ENCODE peak calls at places on chromosomes 1 and 21, in five cellular contexts. One of them, this sample, is unnamed. For H3K4me1, the result is how much of the 10 kb centered on the place peaks cover.

GRCh38 chr1:89844236-89844807 is 23.5 kb downstream of the LRRC8D start:
- DNase-seq in stomach: no peak
- DNase-seq in left ventricle myocardium inferior: no peak
- DNase-seq in PC-9: no peak
- DNase-seq in aorta: no peak
- DNase-seq in this sample: no peak

GRCh38 chr1:45148209-45148608 is 58.2 kb downstream of the ZSWIM5 start:
- DNase-seq in aorta: no peak
- DNase-seq in stomach: no peak
- DNase-seq in left ventricle myocardium inferior: no peak
- DNase-seq in PC-9: no peak
- DNase-seq in this sample: no peak

GRCh38 chr1:21277178-21277577 is 13.1 kb downstream of the ECE1 start:
- DNase-seq in stomach: no peak
- DNase-seq in left ventricle myocardium inferior: peak
- DNase-seq in PC-9: no peak
- DNase-seq in aorta: no peak
- DNase-seq in this sample: peak

GRCh38 chr1:41245659-41246058 is 3.6 kb upstream of the SCMH1 start:
- DNase-seq in stomach: no peak
- DNase-seq in aorta: no peak
- DNase-seq in PC-9: no peak
- DNase-seq in left ventricle myocardium inferior: no peak
- DNase-seq in this sample: no peak

GRCh38 chr1:40838045-40838979 is 23.9 kb downstream of the CITED4 start:
- DNase-seq in left ventricle myocardium inferior: no peak
- DNase-seq in PC-9: no peak
- DNase-seq in stomach: no peak
- DNase-seq in aorta: no peak
- DNase-seq in this sample: no peak

GRCh38 chr1:151909167-151910149 is at the start of gene THEM4:
- DNase-seq in left ventricle myocardium inferior: peak
- DNase-seq in stomach: peak
- DNase-seq in aorta: peak
- DNase-seq in PC-9: peak
- DNase-seq in this sample: peak

GRCh38 chr1:206002160-206002559 is 1.0 kb downstream of the RAB7B start:
- DNase-seq in left ventricle myocardium inferior: no peak
- DNase-seq in PC-9: no peak
- DNase-seq in stomach: no peak
- DNase-seq in aorta: no peak
- DNase-seq in this sample: no peak

GRCh38 chr21:46247699-46248460 is 19.3 kb upstream of the LSS start:
- DNase-seq in PC-9: no peak
- DNase-seq in left ventricle myocardium inferior: no peak
- DNase-seq in stomach: no peak
- DNase-seq in aorta: peak
- DNase-seq in this sample: no peak

GRCh38 chr21:16358021-16358420 is 628.2 kb downstream of the USP25 start:
- DNase-seq in aorta: no peak
- DNase-seq in PC-9: no peak
- DNase-seq in stomach: no peak
- DNase-seq in left ventricle myocardium inferior: no peak
- DNase-seq in this sample: no peak

GRCh38 chr21:29166333-29166732 is 35.9 kb downstream of the MAP3K7CL start:
- DNase-seq in PC-9: no peak
- DNase-seq in stomach: no peak
- DNase-seq in aorta: no peak
- DNase-seq in left ventricle myocardium inferior: no peak
- DNase-seq in this sample: no peak

GRCh38 chr1:154485106-154485505 is 16.9 kb upstream of the TDRD10 start:
- DNase-seq in PC-9: no peak
- DNase-seq in left ventricle myocardium inferior: peak
- DNase-seq in aorta: no peak
- DNase-seq in stomach: peak
- DNase-seq in this sample: no peak

GRCh38 chr1:59747469-59748014 is 67.2 kb upstream of the HOOK1 start:
- DNase-seq in left ventricle myocardium inferior: no peak
- DNase-seq in PC-9: no peak
- DNase-seq in aorta: no peak
- DNase-seq in stomach: no peak
- DNase-seq in this sample: no peak

GRCh38 chr1:53104289-53104913 is 38.0 kb downstream of the SLC1A7 start:
- DNase-seq in left ventricle myocardium inferior: no peak
- DNase-seq in aorta: no peak
- DNase-seq in stomach: no peak
- DNase-seq in PC-9: no peak
- DNase-seq in this sample: no peak

GRCh38 chr1:185581961-185582725 is 152.0 kb upstream of the HMCN1 start:
- DNase-seq in left ventricle myocardium inferior: no peak
- DNase-seq in aorta: no peak
- DNase-seq in stomach: no peak
- DNase-seq in PC-9: no peak
- DNase-seq in this sample: no peak

GRCh38 chr1:205318231-205318991 is 3.1 kb downstream of the NUAK2 start:
- DNase-seq in PC-9: no peak
- DNase-seq in stomach: no peak
- DNase-seq in left ventricle myocardium inferior: no peak
- DNase-seq in aorta: no peak
- DNase-seq in this sample: peak

GRCh38 chr1:76177644-76178043 is 103.1 kb downstream of the ST6GALNAC3 start:
- DNase-seq in PC-9: no peak
- DNase-seq in aorta: no peak
- DNase-seq in left ventricle myocardium inferior: no peak
- DNase-seq in stomach: no peak
- DNase-seq in this sample: no peak

GRCh38 chr1:212118167-212118871 is 82.8 kb downstream of the DTL start:
- DNase-seq in left ventricle myocardium inferior: no peak
- DNase-seq in aorta: no peak
- DNase-seq in stomach: peak
- DNase-seq in PC-9: no peak
- DNase-seq in this sample: no peak

GRCh38 chr1:31792541-31792940 is 23.3 kb downstream of the SPOCD1 start:
- DNase-seq in stomach: peak
- DNase-seq in aorta: no peak
- DNase-seq in PC-9: no peak
- DNase-seq in left ventricle myocardium inferior: no peak
- DNase-seq in this sample: no peak

GRCh38 chr21:39676054-39676771 is 63.5 kb downstream of the B3GALT5 start:
- DNase-seq in aorta: no peak
- DNase-seq in stomach: no peak
- DNase-seq in PC-9: no peak
- DNase-seq in left ventricle myocardium inferior: peak
- DNase-seq in this sample: no peak

GRCh38 chr1:171438441-171438840 is 46.9 kb upstream of the PRRC2C start:
- DNase-seq in left ventricle myocardium inferior: peak
- DNase-seq in PC-9: peak
- DNase-seq in stomach: peak
- DNase-seq in aorta: peak
- DNase-seq in this sample: no peak

GRCh38 chr1:245085508-245086095 is 69.2 kb upstream of the KIF26B start:
- DNase-seq in stomach: no peak
- DNase-seq in aorta: no peak
- DNase-seq in left ventricle myocardium inferior: no peak
- DNase-seq in PC-9: no peak
- DNase-seq in this sample: no peak

GRCh38 chr1:168637350-168637991 is 61.1 kb downstream of the XCL1 start:
- DNase-seq in aorta: no peak
- DNase-seq in stomach: no peak
- DNase-seq in left ventricle myocardium inferior: no peak
- DNase-seq in PC-9: no peak
- DNase-seq in this sample: no peak

GRCh38 chr1:200414657-200415056 is 4.8 kb upstream of the ZNF281 start:
- DNase-seq in left ventricle myocardium inferior: no peak
- DNase-seq in aorta: no peak
- DNase-seq in PC-9: no peak
- DNase-seq in stomach: no peak
- DNase-seq in this sample: no peak

GRCh38 chr1:241702436-241702835 is 50.4 kb downstream of the WDR64 start:
- DNase-seq in left ventricle myocardium inferior: no peak
- DNase-seq in stomach: no peak
- DNase-seq in PC-9: peak
- DNase-seq in aorta: no peak
- DNase-seq in this sample: no peak

GRCh38 chr1:21436488-21437340 is 3.2 kb upstream of the NBPF3 start:
- DNase-seq in left ventricle myocardium inferior: no peak
- DNase-seq in PC-9: peak
- DNase-seq in aorta: no peak
- DNase-seq in stomach: peak
- DNase-seq in this sample: peak

GRCh38 chr1:1984560-1985070 is 19.0 kb downstream of the CFAP74 start:
- DNase-seq in left ventricle myocardium inferior: no peak
- DNase-seq in stomach: no peak
- DNase-seq in PC-9: no peak
- DNase-seq in aorta: no peak
- DNase-seq in this sample: no peak

GRCh38 chr21:39705849-39706248 is 39.1 kb upstream of the IGSF5 start:
- DNase-seq in stomach: no peak
- DNase-seq in PC-9: no peak
- DNase-seq in left ventricle myocardium inferior: no peak
- DNase-seq in aorta: no peak
- DNase-seq in this sample: no peak

GRCh38 chr1:45018599-45019230 is 6.7 kb downstream of the UROD start:
- DNase-seq in stomach: peak
- DNase-seq in left ventricle myocardium inferior: no peak
- DNase-seq in PC-9: peak
- DNase-seq in aorta: no peak
- DNase-seq in this sample: peak

GRCh38 chr1:19462781-19463180 is 22.6 kb downstream of the CAPZB start:
- DNase-seq in stomach: no peak
- DNase-seq in aorta: no peak
- DNase-seq in left ventricle myocardium inferior: no peak
- DNase-seq in PC-9: no peak
- DNase-seq in this sample: no peak

GRCh38 chr1:14626869-14627607 is 28.6 kb downstream of the KAZN start:
- DNase-seq in PC-9: no peak
- DNase-seq in stomach: no peak
- DNase-seq in left ventricle myocardium inferior: peak
- DNase-seq in aorta: no peak
- DNase-seq in this sample: no peak

GRCh38 chr1:6860401-6860800 is 75.1 kb downstream of the CAMTA1 start:
- DNase-seq in aorta: no peak
- DNase-seq in PC-9: peak
- DNase-seq in stomach: no peak
- DNase-seq in left ventricle myocardium inferior: no peak
- DNase-seq in this sample: no peak

GRCh38 chr1:168879906-168880734 is 151.1 kb upstream of the DPT start:
- DNase-seq in PC-9: peak
- DNase-seq in aorta: no peak
- DNase-seq in stomach: no peak
- DNase-seq in left ventricle myocardium inferior: peak
- DNase-seq in this sample: no peak

GRCh38 chr1:29124366-29125236 is 898 bp upstream of the TMEM200B start:
- DNase-seq in stomach: peak
- DNase-seq in left ventricle myocardium inferior: peak
- DNase-seq in aorta: peak
- DNase-seq in PC-9: peak
- DNase-seq in this sample: peak
- H3K4me1 ChIP-seq in stomach: under half
- H3K4me1 ChIP-seq in left ventricle myocardium inferior: under half
- H3K4me1 ChIP-seq in aorta: under half
- H3K4me1 ChIP-seq in PC-9: under half
- H3K4me1 ChIP-seq in this sample: under half

GRCh38 chr1:213596729-213597128 is 391.0 kb upstream of the PROX1 start:
- DNase-seq in aorta: no peak
- DNase-seq in stomach: no peak
- DNase-seq in PC-9: no peak
- DNase-seq in left ventricle myocardium inferior: no peak
- DNase-seq in this sample: no peak
- H3K4me1 ChIP-seq in aorta: under half
- H3K4me1 ChIP-seq in stomach: under half
- H3K4me1 ChIP-seq in PC-9: under half
- H3K4me1 ChIP-seq in left ventricle myocardium inferior: under half
- H3K4me1 ChIP-seq in this sample: under half

GRCh38 chr1:8429549-8430105 is 111.7 kb downstream of the SLC45A1 start:
- DNase-seq in PC-9: no peak
- DNase-seq in left ventricle myocardium inferior: no peak
- DNase-seq in stomach: no peak
- DNase-seq in aorta: no peak
- DNase-seq in this sample: no peak
- H3K4me1 ChIP-seq in PC-9: under half
- H3K4me1 ChIP-seq in left ventricle myocardium inferior: half or more
- H3K4me1 ChIP-seq in stomach: under half
- H3K4me1 ChIP-seq in aorta: under half
- H3K4me1 ChIP-seq in this sample: under half

GRCh38 chr21:42527489-42528158 is 14.0 kb downstream of the SLC37A1 start:
- DNase-seq in PC-9: no peak
- DNase-seq in left ventricle myocardium inferior: no peak
- DNase-seq in aorta: no peak
- DNase-seq in stomach: no peak
- DNase-seq in this sample: no peak
- H3K4me1 ChIP-seq in PC-9: under half
- H3K4me1 ChIP-seq in left ventricle myocardium inferior: half or more
- H3K4me1 ChIP-seq in aorta: under half
- H3K4me1 ChIP-seq in stomach: half or more
- H3K4me1 ChIP-seq in this sample: under half

DNA sequence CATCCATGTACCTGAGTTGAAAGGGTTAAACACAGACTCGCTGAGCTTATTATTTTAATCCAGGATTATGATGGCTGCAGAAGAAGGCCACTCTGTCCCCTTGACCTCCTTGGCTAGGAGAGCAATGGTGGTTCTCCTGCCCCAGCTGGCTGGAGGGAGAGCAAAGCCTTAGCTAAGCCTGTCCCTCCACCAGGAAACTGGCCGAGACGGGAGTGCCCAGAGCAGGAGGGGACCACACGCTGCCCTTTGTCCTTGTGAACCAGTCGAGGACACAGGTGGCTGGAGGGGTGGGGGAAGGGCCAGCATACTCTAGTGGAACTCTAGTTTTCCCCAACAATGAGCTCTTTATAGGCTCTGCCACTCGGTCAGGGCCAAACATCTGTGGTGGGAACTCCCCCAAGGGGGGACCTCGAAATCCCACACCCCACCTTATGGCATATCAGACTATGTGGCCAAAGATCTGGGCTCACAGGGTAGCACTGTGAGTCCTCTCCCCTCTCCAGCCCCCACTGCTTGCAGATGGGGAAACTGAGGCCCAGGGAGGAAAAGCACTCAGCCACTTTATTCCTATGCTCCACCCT is 12.9 kb downstream of the KIAA1614 start:
- DNase-seq in PC-9: no peak
- DNase-seq in aorta: no peak
- DNase-seq in stomach: no peak
- DNase-seq in left ventricle myocardium inferior: no peak
- DNase-seq in this sample: no peak
- H3K4me1 ChIP-seq in PC-9: under half
- H3K4me1 ChIP-seq in aorta: under half
- H3K4me1 ChIP-seq in stomach: under half
- H3K4me1 ChIP-seq in left ventricle myocardium inferior: under half
- H3K4me1 ChIP-seq in this sample: under half

DNA sequence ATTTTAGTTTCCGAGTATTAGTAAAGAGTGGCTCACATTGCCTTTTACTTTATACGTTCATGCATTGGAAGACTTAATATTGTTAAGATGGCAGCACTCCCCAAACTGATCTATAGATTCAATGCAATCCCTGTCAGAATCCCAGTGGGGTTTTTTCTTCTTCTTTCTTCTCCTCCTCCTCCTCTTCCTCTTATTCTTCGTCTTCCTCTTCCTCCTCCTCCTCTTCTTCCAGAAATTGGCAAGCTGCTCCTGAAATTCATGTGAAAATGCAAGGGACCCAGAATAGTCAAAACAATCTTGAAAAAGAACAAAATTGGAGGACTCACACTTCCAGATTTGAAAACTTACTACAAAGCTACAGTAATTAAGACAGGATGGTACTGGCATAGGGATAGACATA is 23.2 kb upstream of the MACF1 start:
- DNase-seq in left ventricle myocardium inferior: no peak
- DNase-seq in PC-9: no peak
- DNase-seq in stomach: no peak
- DNase-seq in aorta: no peak
- DNase-seq in this sample: no peak
- H3K4me1 ChIP-seq in left ventricle myocardium inferior: half or more
- H3K4me1 ChIP-seq in PC-9: half or more
- H3K4me1 ChIP-seq in stomach: under half
- H3K4me1 ChIP-seq in aorta: under half
- H3K4me1 ChIP-seq in this sample: under half

This sample was measured in pancreas.